ENCODE peak calls at places on chromosome 17, in nine cellular contexts. K is uterus, C is heart left ventricle, N is prostate gland, Z is A549, Q is adrenal gland, F is body of pancreas, V is esophagus squamous epithelium, D is breast epithelium. R is an unnamed sample.

GRCh38 chr17:6366144-6366755 is 68.7 kb downstream of the AIPL1 start:
- DNase-seq in V (no peak), Z (no peak), N (no peak), Q (no peak), C (no peak), K (no peak), F (no peak), D (no peak), R (no peak)

GRCh38 chr17:66840061-66840460 is 5.1 kb downstream of the CACNG5 start:
- DNase-seq in K (no peak), V (no peak), Q (no peak), D (no peak), N (no peak), Z (no peak), F (no peak), C (no peak), R (peak)

GRCh38 chr17:29713626-29714025 is 90.9 kb upstream of the CORO6 start:
- DNase-seq in N (no peak), Q (no peak), F (no peak), V (no peak), D (no peak), C (no peak), Z (no peak), K (no peak), R (no peak)

GRCh38 chr17:385195-385835 is 32.7 kb upstream of the RPH3AL start:
- DNase-seq in K (peak), Q (peak), D (no peak), N (no peak), C (peak), V (no peak), F (peak), Z (peak), R (no peak)

GRCh38 chr17:58498177-58498828 is 10.1 kb upstream of the HSF5 start:
- DNase-seq in K (no peak), N (no peak), F (no peak), V (no peak), C (no peak), Q (no peak), Z (no peak), D (no peak), R (no peak)

GRCh38 chr17:62119373-62119772 is 54.3 kb upstream of the MED13 start:
- DNase-seq in D (no peak), K (no peak), N (no peak), Z (no peak), V (no peak), Q (no peak), C (no peak), F (no peak), R (no peak)

GRCh38 chr17:31492880-31493655 is 101.6 kb downstream of the RAB11FIP4 start:
- DNase-seq in K (no peak), V (peak), D (no peak), C (no peak), F (no peak), Z (no peak), N (no peak), Q (no peak), R (no peak)

GRCh38 chr17:15278381-15278780 is 13.3 kb upstream of the PMP22 start:
- DNase-seq in N (no peak), V (no peak), C (no peak), F (no peak), K (no peak), Q (no peak), Z (peak), D (no peak), R (no peak)

GRCh38 chr17:32191306-32191705 is 49.0 kb downstream of the RHOT1 start:
- DNase-seq in K (no peak), C (no peak), Z (no peak), F (no peak), D (no peak), V (no peak), Q (no peak), N (no peak), R (no peak)

GRCh38 chr17:2282297-2282873 is 21.2 kb downstream of the SMG6 start:
- DNase-seq in Z (peak), C (no peak), V (no peak), Q (no peak), D (no peak), K (no peak), F (no peak), N (no peak), R (no peak)

GRCh38 chr17:82020874-82021727 is 1.6 kb downstream of the CENPX start:
- DNase-seq in C (peak), N (peak), F (peak), Z (peak), V (no peak), D (peak), Q (peak), K (peak), R (no peak)

GRCh38 chr17:61447358-61447757 is 4.9 kb upstream of the TBX4 start:
- DNase-seq in F (no peak), K (no peak), C (no peak), V (no peak), D (peak), Q (no peak), N (no peak), Z (no peak), R (no peak)

GRCh38 chr17:39679521-39680192 is 8.2 kb downstream of the PGAP3 start:
- DNase-seq in C (no peak), K (no peak), V (no peak), N (no peak), Q (no peak), D (no peak), F (no peak), Z (no peak), R (no peak)

GRCh38 chr17:62653002-62653830 is 25.7 kb downstream of the MRC2 start:
- DNase-seq in C (peak), K (peak), D (peak), Q (peak), Z (peak), V (no peak), N (no peak), F (peak), R (no peak)

GRCh38 chr17:7351665-7352558 is at the start of gene KCTD11:
- DNase-seq in K (peak), N (peak), V (no peak), D (peak), Z (peak), F (peak), C (peak), Q (peak), R (peak)

GRCh38 chr17:40251576-40251975 is 32.5 kb downstream of the WIPF2 start:
- DNase-seq in Q (peak), D (no peak), K (peak), N (peak), F (no peak), V (no peak), C (no peak), Z (peak), R (peak)

GRCh38 chr17:81563861-81564586 is 11.9 kb upstream of the FAAP100 start:
- DNase-seq in C (no peak), F (no peak), Z (peak), V (no peak), N (no peak), D (no peak), K (no peak), Q (no peak), R (no peak)

GRCh38 chr17:63474174-63474913 is 2.5 kb upstream of the ACE start:
- DNase-seq in D (no peak), N (peak), K (no peak), C (peak), Z (no peak), F (peak), Q (peak), V (no peak), R (no peak)

GRCh38 chr17:9003355-9004131 is 17.8 kb upstream of the NTN1 start:
- DNase-seq in D (no peak), F (no peak), Z (no peak), Q (no peak), K (no peak), V (no peak), C (no peak), N (no peak), R (no peak)

GRCh38 chr17:69059458-69060205 is 1.1 kb downstream of the ABCA9 start:
- DNase-seq in K (no peak), N (no peak), D (no peak), V (no peak), F (no peak), Z (no peak), Q (no peak), C (no peak), R (no peak)

GRCh38 chr17:81959362-81960129 is 1.4 kb downstream of the NOTUM start:
- DNase-seq in N (peak), Z (peak), K (peak), V (no peak), F (peak), C (peak), D (peak), Q (peak), R (peak)

GRCh38 chr17:77571141-77571540 is 387.4 kb upstream of the TNRC6C start:
- DNase-seq in V (no peak), N (no peak), C (no peak), D (no peak), Z (no peak), Q (no peak), F (no peak), K (no peak), R (no peak)

GRCh38 chr17:6195123-6195522 is 124.9 kb downstream of the WSCD1 start:
- DNase-seq in V (no peak), Z (no peak), K (no peak), C (no peak), F (no peak), N (no peak), D (no peak), Q (no peak), R (no peak)

GRCh38 chr17:15882777-15883176 is 62.2 kb upstream of the ADORA2B start:
- DNase-seq in D (no peak), K (no peak), N (no peak), V (no peak), Q (peak), Z (no peak), C (no peak), F (no peak), R (no peak)

GRCh38 chr17:557371-557770 is 157.3 kb downstream of the VPS53 start:
- DNase-seq in V (no peak), N (no peak), Z (no peak), K (no peak), D (no peak), Q (no peak), F (no peak), C (no peak), R (no peak)

GRCh38 chr17:34781571-34782108 is 179.6 kb downstream of the CCT6B start:
- DNase-seq in D (no peak), V (no peak), Q (no peak), F (no peak), N (no peak), Z (no peak), C (no peak), K (no peak), R (no peak)

GRCh38 chr17:74565116-74565515 is 2.2 kb downstream of the CD300H start:
- DNase-seq in D (no peak), F (no peak), N (no peak), V (no peak), Z (no peak), K (no peak), C (no peak), Q (no peak), R (no peak)

GRCh38 chr17:57975044-57975443 is 13.0 kb downstream of the VEZF1 start:
- DNase-seq in C (no peak), F (no peak), Z (peak), K (no peak), D (no peak), Q (no peak), V (no peak), N (no peak), R (no peak)

GRCh38 chr17:81057079-81057730 is 22.3 kb downstream of the BAIAP2 start:
- DNase-seq in N (peak), F (no peak), Q (no peak), V (no peak), D (peak), K (peak), C (no peak), Z (peak), R (peak)

GRCh38 chr17:14594690-14595089 is 293.8 kb downstream of the HS3ST3B1 start:
- DNase-seq in F (no peak), N (no peak), Q (no peak), V (no peak), K (no peak), D (no peak), C (no peak), Z (no peak), R (no peak)

GRCh38 chr17:75557075-75557851 is 30.3 kb upstream of the MYO15B start:
- DNase-seq in N (peak), F (peak), D (peak), Q (peak), V (no peak), Z (peak), C (no peak), K (peak), R (no peak)

GRCh38 chr17:72915631-72916081 is 176.8 kb downstream of the SLC39A11 start:
- DNase-seq in F (no peak), N (no peak), Q (no peak), C (no peak), K (no peak), D (no peak), Z (no peak), V (no peak), R (no peak)

GRCh38 chr17:66655861-66656260 is 179.1 kb upstream of the CACNG5 start:
- DNase-seq in Q (no peak), Z (no peak), V (no peak), D (no peak), F (no peak), N (no peak), K (no peak), C (no peak), R (no peak)

GRCh38 chr17:13568746-13569739 is 32.7 kb downstream of the HS3ST3A1 start:
- DNase-seq in C (peak), D (no peak), N (no peak), F (no peak), V (no peak), Z (no peak), K (no peak), Q (peak), R (no peak)

GRCh38 chr17:66459811-66460270 is 157.4 kb downstream of the PRKCA start:
- DNase-seq in V (no peak), Q (peak), D (no peak), K (peak), F (no peak), N (no peak), C (peak), Z (peak), R (peak)

DNA sequence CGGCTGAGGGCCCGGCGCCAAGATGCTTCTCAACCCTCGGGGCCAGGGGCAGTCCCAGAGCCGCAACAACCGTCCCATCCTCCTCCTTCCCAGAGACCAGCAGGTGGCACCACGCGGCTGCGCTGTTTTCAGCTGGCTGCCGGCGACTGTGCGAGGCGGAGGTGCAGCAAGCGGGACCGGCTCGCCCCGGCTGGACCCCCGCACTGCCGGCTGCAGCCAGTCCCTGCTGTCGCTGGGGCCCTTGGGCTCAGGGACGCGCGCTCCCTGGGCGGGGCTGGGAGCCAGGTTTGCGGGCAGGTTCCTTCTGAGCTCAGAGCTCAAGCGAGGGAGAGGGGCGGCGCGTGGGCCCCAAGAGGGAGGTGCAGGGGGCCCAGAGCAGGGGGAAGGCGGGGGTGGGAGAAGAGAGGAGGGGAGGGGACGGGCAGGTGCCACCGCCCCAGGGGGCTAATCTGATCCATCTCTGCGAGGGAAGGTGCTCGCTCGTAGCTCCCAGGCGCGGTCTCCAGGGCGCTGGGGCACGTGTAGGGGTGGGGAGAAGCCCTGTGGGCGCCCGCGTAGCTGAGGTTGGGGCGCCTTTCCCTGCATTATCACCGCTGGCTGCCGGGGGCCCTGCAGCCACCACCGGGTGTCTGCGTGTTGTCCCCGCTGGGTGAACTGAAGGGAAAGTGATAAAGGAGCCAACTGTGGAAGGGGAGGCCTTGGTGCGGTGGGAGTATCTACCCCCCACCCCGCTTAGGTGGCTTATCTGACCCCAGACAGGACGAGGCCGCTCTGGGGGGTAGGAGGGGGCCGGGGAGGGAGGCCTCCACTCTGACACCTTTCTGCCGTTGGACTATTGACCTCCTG is 24.2 kb downstream of the STAT5A start:
- DNase-seq in C (peak), D (peak), F (peak), Z (peak), N (peak), K (peak), V (no peak), Q (peak), R (peak)
- TF ChIP-seq POLR2A in C (no peak), D (no peak), F (no peak), Z (no peak), N (no peak), K (no peak), V (no peak), Q (peak), R (no peak)

GRCh38 chr17:48149174-48150106 is 41.9 kb downstream of the SNX11 start:
- DNase-seq in K (no peak), C (no peak), V (no peak), Z (peak), F (no peak), D (no peak), N (no peak), Q (no peak), R (no peak)

GRCh38 chr17:48144976-48145798 is 37.6 kb downstream of the SNX11 start:
- DNase-seq in D (no peak), N (no peak), F (no peak), K (no peak), Q (no peak), Z (no peak), V (no peak), C (no peak), R (no peak)

GRCh38 chr17:48150602-48151001 is 43.0 kb downstream of the SNX11 start:
- DNase-seq in Q (no peak), D (no peak), C (no peak), Z (no peak), V (no peak), K (no peak), F (no peak), N (no peak), R (no peak)

GRCh38 chr17:48150107-48150463 is 42.5 kb downstream of the SNX11 start:
- DNase-seq in V (no peak), Q (no peak), K (no peak), D (no peak), F (no peak), N (no peak), C (no peak), Z (no peak), R (no peak)

DNA sequence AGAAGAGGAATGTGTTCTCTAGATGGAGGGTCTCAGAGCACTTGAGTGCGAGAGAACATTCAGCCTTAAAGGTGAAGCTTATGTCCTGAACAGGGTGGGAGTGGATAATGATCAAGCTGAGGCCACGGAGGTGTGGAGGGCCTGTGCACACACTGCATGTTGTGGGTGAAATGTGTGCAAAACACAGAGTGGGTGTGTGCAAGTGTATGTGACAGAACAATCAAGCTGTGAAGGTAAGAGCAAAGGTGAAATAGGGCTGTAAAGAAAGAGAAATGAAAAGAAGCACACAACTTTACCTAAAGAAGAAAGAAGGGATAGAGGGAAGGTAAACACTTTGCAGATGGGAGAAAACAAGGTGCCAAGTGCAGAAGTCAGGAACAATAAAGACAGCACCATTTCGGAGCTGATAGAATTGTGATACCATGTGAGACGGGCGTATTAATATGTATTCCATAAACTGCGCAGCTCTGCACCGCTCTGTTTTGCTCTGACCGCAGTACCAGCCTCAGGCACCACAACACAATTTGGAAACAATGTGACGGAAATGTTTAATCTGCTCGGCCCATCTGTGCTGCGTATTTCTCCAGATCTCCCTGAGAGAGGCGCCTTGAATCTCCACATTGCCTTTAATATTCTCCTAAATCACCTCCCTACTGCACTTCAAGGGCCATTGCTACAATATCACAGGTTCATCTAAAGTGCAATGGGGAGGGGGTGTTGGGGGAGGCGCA is 40.6 kb downstream of the SNX11 start:
- DNase-seq in F (no peak), C (no peak), K (no peak), Z (no peak), V (no peak), Q (no peak), D (no peak), N (no peak), R (no peak)
- H3K4me3 ChIP-seq in F (no peak), C (no peak), K (no peak), Z (no peak), V (no peak), Q (no peak), D (no peak), N (no peak), R (no peak)

DNA sequence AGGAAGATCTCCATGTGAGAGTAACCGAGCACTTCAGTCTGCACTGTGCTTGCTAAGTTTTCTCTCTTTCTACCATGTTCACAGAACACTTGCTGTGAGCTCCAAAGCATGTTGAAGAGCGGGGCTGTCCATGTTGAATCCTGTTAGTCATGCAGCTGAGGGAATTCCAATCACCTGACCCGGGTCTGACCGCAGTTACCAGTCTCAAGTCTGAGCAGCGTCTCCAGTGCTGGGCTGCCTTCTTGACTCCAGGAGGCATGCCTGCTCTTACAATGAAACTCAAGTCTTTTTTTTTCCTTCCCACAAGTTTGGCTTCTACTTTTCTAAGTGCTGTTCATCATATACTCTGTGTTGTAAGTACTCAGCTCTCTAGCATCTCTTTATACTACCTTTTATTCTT is 44.3 kb downstream of the HOXB1 start:
- DNase-seq in N (no peak), F (no peak), Z (peak), V (no peak), Q (no peak), D (no peak), K (no peak), C (no peak), R (no peak)
- TF ChIP-seq CTCF in N (no peak), F (no peak), Z (no peak), V (no peak), Q (no peak), D (no peak), K (no peak), C (no peak), R (no peak)

DNA sequence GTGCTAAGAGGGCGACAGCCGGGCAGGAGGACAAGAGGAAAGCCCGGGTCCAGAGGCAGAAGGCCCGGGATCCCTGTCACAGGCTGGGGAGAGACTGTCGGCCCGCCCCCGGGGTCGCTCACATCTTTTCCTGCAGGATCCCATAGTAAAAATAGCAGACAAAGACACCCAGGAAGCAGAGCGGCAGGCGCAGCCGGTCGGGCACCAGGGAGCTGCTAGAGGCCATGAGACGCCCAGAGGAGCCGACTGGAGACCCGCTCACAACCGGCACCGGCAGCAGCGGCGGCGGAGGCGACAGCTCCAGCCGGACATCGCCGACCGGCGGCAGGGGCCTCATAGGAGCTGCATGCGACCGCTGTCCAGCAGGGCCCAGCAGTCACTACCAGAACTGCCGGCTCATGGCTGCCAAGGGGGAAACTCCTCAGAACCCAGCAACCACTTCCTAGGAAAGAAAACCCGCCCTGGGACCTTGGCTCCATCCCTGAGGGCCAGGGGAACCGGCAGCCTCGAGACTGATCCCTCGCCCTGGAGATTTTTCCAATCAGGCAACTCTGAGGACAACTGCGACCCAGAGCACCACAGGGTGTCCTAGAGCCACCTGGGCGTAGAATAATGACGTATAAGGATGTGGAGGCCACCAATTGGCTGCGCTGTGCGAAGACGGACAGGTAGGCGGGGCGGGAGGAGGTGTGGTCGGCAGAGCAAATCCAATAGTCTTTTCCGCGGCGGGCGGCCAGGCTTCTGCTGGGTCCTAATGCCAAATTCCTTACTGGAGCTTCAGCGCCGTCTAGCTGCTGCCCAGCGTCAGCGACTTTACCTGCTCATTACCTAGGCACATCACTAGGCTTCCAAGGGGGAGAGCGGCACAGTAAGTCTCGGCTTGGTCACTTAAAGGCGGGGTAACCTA is at the start of gene SLC35B1:
- DNase-seq in K (peak), Z (peak), C (peak), F (peak), Q (peak), D (peak), N (peak), V (peak), R (peak)
- TF ChIP-seq POLR2A in K (no peak), Z (peak), C (peak), F (peak), Q (peak), D (peak), N (no peak), V (peak), R (no peak)

R was measured in lower leg skin.